ENCODE peak calls at places on chromosomes 6 and 20, in seven cellular contexts. B is GM04504; M is EL; A is NCI-H1092; P is thoracic aorta; N is uterus; Y is CD8-positive, alpha-beta T cell. U is an unnamed sample.

GRCh38 chr6:107069631-107070548 is 41.9 kb downstream of the MTRES1 start:
- DNase-seq in P (no peak), A (no peak), B (no peak), M (no peak), Y (no peak), N (no peak), U (no peak)

GRCh38 chr20:59736366-59736765 is 132.0 kb downstream of the PHACTR3 start:
- DNase-seq in N (no peak), A (no peak), P (no peak), M (no peak), Y (no peak), B (no peak), U (no peak)

GRCh38 chr20:8306916-8307315 is 174.8 kb downstream of the PLCB1 start:
- DNase-seq in Y (no peak), B (no peak), A (no peak), P (no peak), N (no peak), M (no peak), U (no peak)

GRCh38 chr6:73515204-73516101 is 5.4 kb downstream of the EEF1A1 start:
- DNase-seq in M (peak), P (no peak), N (peak), Y (peak), B (peak), A (no peak), U (peak)

GRCh38 chr20:50930139-50931047 is 844 bp downstream of the ADNP start:
- DNase-seq in M (no peak), Y (no peak), B (no peak), A (no peak), P (no peak), N (peak), U (no peak)

GRCh38 chr6:125230674-125231073 is 71.1 kb downstream of the HDDC2 start:
- DNase-seq in Y (no peak), N (no peak), A (no peak), P (no peak), M (no peak), B (no peak), U (no peak)

GRCh38 chr6:134363323-134364039 is 45.6 kb upstream of the SGK1 start:
- DNase-seq in M (peak), A (no peak), N (no peak), P (no peak), B (peak), Y (no peak), U (no peak)

GRCh38 chr20:41696428-41696827 is 78.3 kb upstream of the CHD6 start:
- DNase-seq in B (no peak), Y (no peak), A (no peak), N (no peak), P (no peak), M (no peak), U (no peak)

GRCh38 chr6:13766201-13766634 is 48.1 kb downstream of the MCUR1 start:
- DNase-seq in Y (no peak), N (no peak), B (peak), A (no peak), P (no peak), M (peak), U (no peak)

GRCh38 chr6:25788305-25788922 is 33.9 kb downstream of the SLC17A4 start:
- DNase-seq in M (peak), P (peak), A (no peak), N (no peak), Y (peak), B (peak), U (peak)

GRCh38 chr6:53725791-53726575 is 60.4 kb upstream of the KLHL31 start:
- DNase-seq in B (peak), M (peak), P (peak), Y (peak), A (peak), N (peak), U (peak)

GRCh38 chr6:136685540-136686108 is 106.7 kb downstream of the MAP3K5 start:
- DNase-seq in N (no peak), M (peak), Y (no peak), A (no peak), B (no peak), P (no peak), U (no peak)

GRCh38 chr6:142400495-142400894 is 98.7 kb downstream of the ADGRG6 start:
- DNase-seq in B (no peak), P (no peak), M (peak), N (no peak), Y (no peak), A (no peak), U (no peak)

GRCh38 chr6:40789143-40789764 is 202.1 kb upstream of the LRFN2 start:
- DNase-seq in A (no peak), B (no peak), M (no peak), Y (peak), N (no peak), P (no peak), U (no peak)

GRCh38 chr20:36154696-36155628 is at the start of gene EPB41L1:
- DNase-seq in A (no peak), P (no peak), Y (peak), N (no peak), M (peak), B (no peak), U (no peak)

GRCh38 chr20:43514062-43514971 is 6.8 kb downstream of the L3MBTL1 start:
- DNase-seq in M (peak), B (peak), P (peak), A (peak), Y (peak), N (peak), U (peak)

GRCh38 chr6:6694368-6694780 is 105.9 kb downstream of the LY86 start:
- DNase-seq in M (no peak), A (no peak), P (no peak), B (no peak), Y (no peak), N (no peak), U (no peak)

GRCh38 chr20:63124782-63125580 is 91.0 kb downstream of the YTHDF1 start:
- DNase-seq in N (no peak), P (no peak), M (no peak), A (no peak), Y (no peak), B (no peak), U (no peak)

GRCh38 chr20:31484001-31484400 is 8.9 kb downstream of the REM1 start:
- DNase-seq in B (no peak), P (no peak), M (no peak), Y (no peak), N (peak), A (no peak), U (no peak)

U was measured in AG04450.